ENCODE peak calls at places on chromosomes 7 and 10, in four cellular contexts. One of them, this sample, is unnamed.

GRCh38 chr10:86966008-86966654 is 2.2 kb upstream of the ADIRF start:
- DNase-seq in ecto neural progenitor cell: no peak
- DNase-seq in left lung: no peak
- DNase-seq in kidney glomerular epithelial cell: no peak
- DNase-seq in this sample: peak

GRCh38 chr7:127791790-127792189 is 139.8 kb downstream of the SND1 start:
- DNase-seq in ecto neural progenitor cell: no peak
- DNase-seq in left lung: no peak
- DNase-seq in kidney glomerular epithelial cell: no peak
- DNase-seq in this sample: no peak

GRCh38 chr7:80411621-80412020 is 100.2 kb downstream of the GNAT3 start:
- DNase-seq in ecto neural progenitor cell: no peak
- DNase-seq in left lung: no peak
- DNase-seq in kidney glomerular epithelial cell: no peak
- DNase-seq in this sample: no peak

GRCh38 chr10:61153766-61154165 is 209.8 kb upstream of the RHOBTB1 start:
- DNase-seq in ecto neural progenitor cell: no peak
- DNase-seq in left lung: no peak
- DNase-seq in kidney glomerular epithelial cell: no peak
- DNase-seq in this sample: no peak

GRCh38 chr7:96526492-96526891 is 183.2 kb downstream of the SEM1 start:
- DNase-seq in ecto neural progenitor cell: peak
- DNase-seq in left lung: no peak
- DNase-seq in kidney glomerular epithelial cell: no peak
- DNase-seq in this sample: no peak

GRCh38 chr7:102215706-102216105 is 71.0 kb upstream of the SH2B2 start:
- DNase-seq in ecto neural progenitor cell: no peak
- DNase-seq in left lung: no peak
- DNase-seq in kidney glomerular epithelial cell: no peak
- DNase-seq in this sample: no peak

GRCh38 chr10:35884657-35885071 is 242.6 kb upstream of the FZD8 start:
- DNase-seq in ecto neural progenitor cell: no peak
- DNase-seq in left lung: no peak
- DNase-seq in kidney glomerular epithelial cell: no peak
- DNase-seq in this sample: no peak

GRCh38 chr7:17109017-17109416 is 189.4 kb upstream of the AHR start:
- DNase-seq in ecto neural progenitor cell: no peak
- DNase-seq in left lung: no peak
- DNase-seq in kidney glomerular epithelial cell: peak
- DNase-seq in this sample: no peak

GRCh38 chr7:30977896-30978564 is 14.3 kb downstream of the GHRHR start:
- DNase-seq in ecto neural progenitor cell: peak
- DNase-seq in left lung: no peak
- DNase-seq in kidney glomerular epithelial cell: no peak
- DNase-seq in this sample: no peak

GRCh38 chr7:158023563-158024350 is 563.9 kb downstream of the PTPRN2 start:
- DNase-seq in ecto neural progenitor cell: no peak
- DNase-seq in left lung: peak
- DNase-seq in kidney glomerular epithelial cell: no peak
- DNase-seq in this sample: no peak

GRCh38 chr10:49463605-49464004 is 67.7 kb upstream of the DRGX start:
- DNase-seq in ecto neural progenitor cell: no peak
- DNase-seq in left lung: no peak
- DNase-seq in kidney glomerular epithelial cell: no peak
- DNase-seq in this sample: no peak

GRCh38 chr10:3095373-3096139 is 28.2 kb downstream of the PFKP start:
- DNase-seq in ecto neural progenitor cell: no peak
- DNase-seq in left lung: no peak
- DNase-seq in kidney glomerular epithelial cell: peak
- DNase-seq in this sample: no peak

GRCh38 chr10:109945473-109946177 is 22.3 kb upstream of the XPNPEP1 start:
- DNase-seq in ecto neural progenitor cell: no peak
- DNase-seq in left lung: no peak
- DNase-seq in kidney glomerular epithelial cell: no peak
- DNase-seq in this sample: no peak

GRCh38 chr7:51665045-51665785 is 348.6 kb upstream of the COBL start:
- DNase-seq in ecto neural progenitor cell: no peak
- DNase-seq in left lung: no peak
- DNase-seq in kidney glomerular epithelial cell: no peak
- DNase-seq in this sample: no peak

GRCh38 chr10:44757551-44758205 is 153.5 kb upstream of the TMEM72 start:
- DNase-seq in ecto neural progenitor cell: no peak
- DNase-seq in left lung: no peak
- DNase-seq in kidney glomerular epithelial cell: no peak
- DNase-seq in this sample: no peak

GRCh38 chr7:115300228-115300870 is 378.5 kb downstream of the MDFIC start:
- DNase-seq in ecto neural progenitor cell: no peak
- DNase-seq in left lung: no peak
- DNase-seq in kidney glomerular epithelial cell: peak
- DNase-seq in this sample: no peak

GRCh38 chr10:32379314-32379949 is 32.5 kb upstream of the EPC1 start:
- DNase-seq in ecto neural progenitor cell: peak
- DNase-seq in left lung: no peak
- DNase-seq in kidney glomerular epithelial cell: peak
- DNase-seq in this sample: no peak

GRCh38 chr7:34342403-34342802 is 315.6 kb upstream of the NPSR1 start:
- DNase-seq in ecto neural progenitor cell: no peak
- DNase-seq in left lung: no peak
- DNase-seq in kidney glomerular epithelial cell: no peak
- DNase-seq in this sample: no peak

GRCh38 chr7:1810521-1810920 is 140.4 kb downstream of the ELFN1 start:
- DNase-seq in ecto neural progenitor cell: no peak
- DNase-seq in left lung: no peak
- DNase-seq in kidney glomerular epithelial cell: no peak
- DNase-seq in this sample: peak

GRCh38 chr10:103765981-103766380 is 89.4 kb downstream of the SH3PXD2A start:
- DNase-seq in ecto neural progenitor cell: no peak
- DNase-seq in left lung: no peak
- DNase-seq in kidney glomerular epithelial cell: no peak
- DNase-seq in this sample: no peak

GRCh38 chr10:31760674-31761081 is 168.0 kb downstream of the ARHGAP12 start:
- DNase-seq in ecto neural progenitor cell: no peak
- DNase-seq in left lung: no peak
- DNase-seq in kidney glomerular epithelial cell: peak
- DNase-seq in this sample: no peak

GRCh38 chr10:101226506-101226887 is 2.8 kb downstream of the LBX1 start:
- DNase-seq in ecto neural progenitor cell: peak
- DNase-seq in left lung: no peak
- DNase-seq in kidney glomerular epithelial cell: no peak
- DNase-seq in this sample: no peak

GRCh38 chr7:29510028-29510427 is 53.6 kb upstream of the PRR15 start:
- DNase-seq in ecto neural progenitor cell: no peak
- DNase-seq in left lung: no peak
- DNase-seq in kidney glomerular epithelial cell: no peak
- DNase-seq in this sample: no peak

GRCh38 chr10:32171213-32171612 is 115.0 kb upstream of the KIF5B start:
- DNase-seq in ecto neural progenitor cell: no peak
- DNase-seq in left lung: peak
- DNase-seq in kidney glomerular epithelial cell: no peak
- DNase-seq in this sample: no peak

GRCh38 chr10:118151461-118151860 is 104.7 kb upstream of the RAB11FIP2 start:
- DNase-seq in ecto neural progenitor cell: no peak
- DNase-seq in left lung: no peak
- DNase-seq in kidney glomerular epithelial cell: no peak
- DNase-seq in this sample: no peak

GRCh38 chr10:62422068-62422590 is 48.0 kb downstream of the ZNF365 start:
- DNase-seq in ecto neural progenitor cell: no peak
- DNase-seq in left lung: no peak
- DNase-seq in kidney glomerular epithelial cell: no peak
- DNase-seq in this sample: no peak

GRCh38 chr10:4315529-4315928 is 510.5 kb upstream of the AKR1E2 start:
- DNase-seq in ecto neural progenitor cell: no peak
- DNase-seq in left lung: no peak
- DNase-seq in kidney glomerular epithelial cell: no peak
- DNase-seq in this sample: no peak

GRCh38 chr7:71133232-71133622 is 1.3 kb downstream of the GALNT17 start:
- DNase-seq in ecto neural progenitor cell: peak
- DNase-seq in left lung: no peak
- DNase-seq in kidney glomerular epithelial cell: no peak
- DNase-seq in this sample: no peak

GRCh38 chr7:78090616-78091015 is 292.0 kb downstream of the PHTF2 start:
- DNase-seq in ecto neural progenitor cell: no peak
- DNase-seq in left lung: no peak
- DNase-seq in kidney glomerular epithelial cell: peak
- DNase-seq in this sample: no peak

GRCh38 chr10:43648392-43649148 is at the start of gene ZNF32:
- DNase-seq in ecto neural progenitor cell: peak
- DNase-seq in left lung: peak
- DNase-seq in kidney glomerular epithelial cell: peak
- DNase-seq in this sample: peak

GRCh38 chr10:125048101-125048864 is 106.4 kb downstream of the ZRANB1 start:
- DNase-seq in ecto neural progenitor cell: peak
- DNase-seq in left lung: peak
- DNase-seq in kidney glomerular epithelial cell: peak
- DNase-seq in this sample: peak

GRCh38 chr7:96120856-96121255 is 201.0 kb downstream of the SLC25A13 start:
- DNase-seq in ecto neural progenitor cell: no peak
- DNase-seq in left lung: no peak
- DNase-seq in kidney glomerular epithelial cell: no peak
- DNase-seq in this sample: no peak

GRCh38 chr10:20004087-20004523 is 187.9 kb downstream of the PLXDC2 start:
- DNase-seq in ecto neural progenitor cell: no peak
- DNase-seq in left lung: peak
- DNase-seq in kidney glomerular epithelial cell: no peak
- DNase-seq in this sample: no peak

GRCh38 chr10:100510533-100511308 is 8.9 kb downstream of the SEC31B start:
- DNase-seq in ecto neural progenitor cell: no peak
- DNase-seq in left lung: no peak
- DNase-seq in kidney glomerular epithelial cell: no peak
- DNase-seq in this sample: no peak

GRCh38 chr10:788796-789748 is 99.6 kb upstream of the DIP2C start:
- DNase-seq in ecto neural progenitor cell: peak
- DNase-seq in left lung: peak
- DNase-seq in kidney glomerular epithelial cell: peak
- DNase-seq in this sample: peak